ENCODE peak calls at places on chromosomes 12 and 14, in ten cellular contexts. R, B, C, E, P, M, L, D, J and N are unnamed samples.

GRCh38 chr14:24437020-24437735 is 5.4 kb downstream of the SDR39U1 start:
- DNase-seq in R (no peak), B (no peak), C (no peak), E (no peak), P (no peak), M (peak), L (peak), D (no peak), J (no peak), N (no peak)

GRCh38 chr12:14950982-14951746 is 10.2 kb downstream of the ARHGDIB start:
- DNase-seq in R (no peak), B (no peak), C (no peak), E (peak), P (no peak), M (no peak), L (peak), D (no peak), J (no peak), N (no peak)

GRCh38 chr12:94326727-94327126 is 132.9 kb downstream of the CEP83 start:
- DNase-seq in R (no peak), B (no peak), C (no peak), E (no peak), P (no peak), M (no peak), L (no peak), D (no peak), J (peak), N (no peak)

GRCh38 chr12:57765698-57766463 is 997 bp downstream of the CYP27B1 start:
- DNase-seq in R (no peak), B (no peak), C (no peak), E (no peak), P (peak), M (no peak), L (no peak), D (no peak), J (no peak), N (no peak)

GRCh38 chr12:94074970-94075695 is 73.2 kb upstream of the PLXNC1 start:
- DNase-seq in R (no peak), B (peak), C (peak), E (peak), P (no peak), M (peak), L (peak), D (no peak), J (no peak), N (peak)

GRCh38 chr14:39368261-39368959 is 63.8 kb downstream of the FBXO33 start:
- DNase-seq in R (peak), B (peak), C (peak), E (no peak), P (peak), M (peak), L (peak), D (peak), J (peak), N (peak)

GRCh38 chr12:75666980-75667359 is 155.6 kb upstream of the KRR1 start:
- DNase-seq in R (no peak), B (no peak), C (no peak), E (no peak), P (no peak), M (peak), L (no peak), D (no peak), J (peak), N (no peak)

GRCh38 chr12:74317078-74317581 is 220.5 kb upstream of the ATXN7L3B start:
- DNase-seq in R (no peak), B (no peak), C (peak), E (no peak), P (no peak), M (peak), L (no peak), D (peak), J (peak), N (no peak)